ENCODE peak calls at places on chromosome 14, in nine cellular contexts. M is BE2C, X is bronchial epithelial cell, J is cardiac muscle cell, K is IMR-90, A is lung, W is heart left ventricle, G is psoas muscle, T is GM23338. D is an unnamed sample.

GRCh38 chr14:31858868-31859267 is 218.2 kb upstream of the ARHGAP5 start:
- DNase-seq in M (no peak), X (peak; percentile 47), J (peak; percentile 49), K (peak; percentile 56), A (no peak), W (no peak), G (no peak), T (no peak), D (no peak)

GRCh38 chr14:77027538-77028383 is 747 bp downstream of the IRF2BPL start:
- DNase-seq in M (peak; percentile 79), X (no peak), J (peak; percentile 86), K (peak; percentile 81), A (peak; percentile 74), W (peak; percentile 90), G (peak; percentile 76), T (peak; percentile 58), D (peak; percentile 44)

GRCh38 chr14:65453807-65454480 is 41.4 kb downstream of the FUT8 start:
- DNase-seq in M (peak; percentile 32), X (no peak), J (peak; percentile 85), K (no peak), A (no peak), W (no peak), G (no peak), T (no peak), D (no peak)

GRCh38 chr14:102209224-102209966 is 69.7 kb downstream of the WDR20 start:
- DNase-seq in M (peak; percentile 69), X (no peak), J (peak; percentile 17), K (peak; percentile 28), A (no peak), W (no peak), G (no peak), T (peak; percentile 67), D (no peak)

GRCh38 chr14:83118029-83118428 is 1584.4 kb upstream of the SEL1L start:
- DNase-seq in M (no peak), X (no peak), J (no peak), K (no peak), A (no peak), W (no peak), G (no peak), T (no peak), D (no peak)

GRCh38 chr14:51816031-51816430 is 44.4 kb upstream of the GNG2 start:
- DNase-seq in M (no peak), X (no peak), J (no peak), K (no peak), A (no peak), W (no peak), G (no peak), T (no peak), D (no peak)

GRCh38 chr14:58808828-58809227 is 171.1 kb downstream of the DACT1 start:
- DNase-seq in M (no peak), X (peak; percentile 80), J (peak; percentile 47), K (peak; percentile 43), A (peak; percentile 31), W (no peak), G (no peak), T (no peak), D (no peak)

GRCh38 chr14:38290601-38291190 is 34.8 kb upstream of the CLEC14A start:
- DNase-seq in M (no peak), X (peak; percentile 93), J (peak; percentile 96), K (peak; percentile 98), A (peak; percentile 33), W (no peak), G (no peak), T (no peak), D (no peak)

GRCh38 chr14:64292197-64292596 is 2.0 kb downstream of the ESR2 start:
- DNase-seq in M (no peak), X (no peak), J (no peak), K (no peak), A (no peak), W (no peak), G (no peak), T (no peak), D (no peak)

GRCh38 chr14:59463773-59464650 is 1.2 kb downstream of the GPR135 start:
- DNase-seq in M (no peak), X (no peak), J (peak; percentile 60), K (no peak), A (no peak), W (peak; percentile 63), G (no peak), T (peak; percentile 64), D (peak; percentile 24)

GRCh38 chr14:50021261-50021660 is 95.1 kb downstream of the VCPKMT start:
- DNase-seq in M (no peak), X (no peak), J (no peak), K (no peak), A (no peak), W (no peak), G (no peak), T (no peak), D (no peak)

GRCh38 chr14:59342516-59343484 is 122.4 kb downstream of the GPR135 start:
- DNase-seq in M (no peak), X (no peak), J (peak; percentile 58), K (no peak), A (no peak), W (no peak), G (no peak), T (no peak), D (no peak)

GRCh38 chr14:54166049-54166950 is 209.7 kb upstream of the BMP4 start:
- DNase-seq in M (no peak), X (no peak), J (no peak), K (no peak), A (no peak), W (no peak), G (no peak), T (no peak), D (no peak)

GRCh38 chr14:35277179-35277578 is 15.0 kb upstream of the PSMA6 start:
- DNase-seq in M (no peak), X (peak; percentile 84), J (no peak), K (no peak), A (no peak), W (no peak), G (no peak), T (peak; percentile 12), D (no peak)

GRCh38 chr14:37253905-37254304 is 56.2 kb downstream of the MIPOL1 start:
- DNase-seq in M (no peak), X (peak; percentile 72), J (peak; percentile 82), K (peak; percentile 73), A (no peak), W (no peak), G (no peak), T (no peak), D (no peak)

GRCh38 chr14:95296595-95297365 is 22.9 kb downstream of the CLMN start:
- DNase-seq in M (no peak), X (no peak), J (no peak), K (no peak), A (no peak), W (no peak), G (no peak), T (no peak), D (no peak)

GRCh38 chr14:95293474-95293873 is 26.2 kb downstream of the CLMN start:
- DNase-seq in M (no peak), X (no peak), J (no peak), K (no peak), A (no peak), W (no peak), G (no peak), T (no peak), D (no peak)

GRCh38 chr14:95294320-95294719 is 25.4 kb downstream of the CLMN start:
- DNase-seq in M (no peak), X (no peak), J (no peak), K (no peak), A (no peak), W (no peak), G (no peak), T (no peak), D (no peak)

GRCh38 chr14:95295600-95296376 is 23.9 kb downstream of the CLMN start:
- DNase-seq in M (no peak), X (no peak), J (no peak), K (no peak), A (no peak), W (no peak), G (no peak), T (no peak), D (no peak)

GRCh38 chr14:95294834-95295599 is 24.7 kb downstream of the CLMN start:
- DNase-seq in M (peak; percentile 42), X (peak; percentile 89), J (peak; percentile 44), K (no peak), A (no peak), W (no peak), G (no peak), T (no peak), D (no peak)
- TF ChIP-seq CTCF in M (no peak), X (no peak), J (no peak), K (no peak), A (no peak), W (no peak), G (no peak), T (no peak), D (no peak)

DNA sequence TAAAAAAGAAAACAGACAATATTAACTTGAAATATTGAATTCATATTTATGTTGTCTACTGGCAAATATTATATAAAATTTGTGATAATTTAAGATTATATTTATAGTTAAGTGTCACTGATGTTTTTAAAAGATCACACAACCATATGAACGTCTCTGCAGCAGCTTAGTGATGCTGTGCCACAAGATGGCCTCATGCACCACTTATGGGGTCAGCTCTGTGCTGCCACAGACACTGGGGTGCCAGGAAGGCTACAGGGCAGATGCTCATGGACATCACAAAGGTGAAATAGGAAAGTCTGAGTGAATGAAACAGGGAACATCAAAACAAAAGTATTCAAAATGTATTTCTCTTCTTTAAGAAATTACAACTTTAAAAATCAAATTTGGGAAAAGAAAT is 13.1 kb downstream of the ATXN3 start:
- DNase-seq in M (peak; percentile 22), X (no peak), J (no peak), K (no peak), A (no peak), W (no peak), G (no peak), T (peak; percentile 22), D (no peak)
- TF ChIP-seq CTCF in M (peak; percentile 26), X (no peak), J (peak; percentile 12), K (peak; percentile 8), A (peak; percentile 12), W (no peak), G (no peak), T (peak; percentile 67), D (no peak)

GRCh38 chr14:42316746-42317145 is 710.1 kb downstream of the LRFN5 start:
- DNase-seq in M (no peak), X (no peak), J (no peak), K (no peak), A (no peak), W (no peak), G (no peak), T (no peak), D (no peak)
- TF ChIP-seq CTCF in M (no peak), X (no peak), J (no peak), K (no peak), A (no peak), W (no peak), G (no peak), T (no peak), D (no peak)

DNA sequence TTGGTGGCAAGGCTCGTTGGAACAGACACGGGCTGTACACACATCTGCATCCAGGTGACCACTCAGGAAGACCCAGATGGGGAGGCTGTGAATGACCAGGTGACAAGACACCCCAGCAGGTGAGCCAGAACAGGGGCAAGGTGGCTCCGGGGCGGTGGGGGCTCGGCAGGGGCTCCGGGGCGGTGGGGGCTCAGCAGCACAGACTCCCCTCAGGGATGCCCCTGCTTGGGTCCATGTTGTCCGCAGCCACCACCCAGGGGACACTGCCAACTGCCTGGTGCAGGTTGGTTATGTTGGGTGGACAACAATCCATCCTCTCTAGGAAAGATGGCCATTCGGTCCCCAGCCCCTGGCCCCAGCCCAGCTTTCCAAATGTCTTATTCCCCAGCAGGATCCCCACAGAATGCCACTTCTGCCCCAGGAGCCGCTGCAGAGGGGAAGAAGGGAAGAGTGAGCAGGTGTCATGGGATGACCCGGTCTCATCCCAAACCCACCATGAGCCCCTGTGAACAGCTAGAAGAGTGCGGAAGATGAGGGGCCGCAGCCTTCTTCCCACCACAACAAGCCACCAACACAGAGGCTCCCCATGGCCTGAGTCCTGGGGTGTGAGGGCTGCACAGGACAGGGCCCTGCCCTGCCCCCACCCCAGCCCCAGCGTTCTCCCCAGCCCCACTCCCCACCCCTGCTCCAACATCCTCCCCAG is 31.4 kb upstream of the C14orf180 start:
- DNase-seq in M (no peak), X (no peak), J (no peak), K (no peak), A (no peak), W (no peak), G (no peak), T (no peak), D (no peak)
- TF ChIP-seq CTCF in M (no peak), X (no peak), J (no peak), K (no peak), A (no peak), W (no peak), G (no peak), T (no peak), D (no peak)